ENCODE peak calls at places on chromosome 10, in eight cellular contexts. D, K, T, X, V, H, I and F are unnamed samples.

GRCh38 chr10:124149143-124149542 is 55.7 kb upstream of the CHST15 start:
- DNase-seq in D (no peak), K (no peak), T (no peak), X (no peak), V (no peak), H (no peak), I (no peak), F (no peak)

GRCh38 chr10:69037489-69037888 is 48.9 kb downstream of the KIFBP start:
- DNase-seq in D (no peak), K (no peak), T (no peak), X (no peak), V (no peak), H (no peak), I (no peak), F (no peak)

GRCh38 chr10:107103174-107104025 is 61.1 kb downstream of the SORCS1 start:
- DNase-seq in D (no peak), K (no peak), T (no peak), X (no peak), V (peak; percentile 73), H (no peak), I (no peak), F (no peak)

GRCh38 chr10:129626309-129626708 is 159.3 kb downstream of the MGMT start:
- DNase-seq in D (no peak), K (no peak), T (no peak), X (no peak), V (no peak), H (no peak), I (no peak), F (no peak)

GRCh38 chr10:108783897-108784296 is 1139.4 kb downstream of the XPNPEP1 start:
- DNase-seq in D (peak; percentile 27), K (no peak), T (peak; percentile 19), X (peak; percentile 0), V (no peak), H (peak; percentile 5), I (no peak), F (no peak)

GRCh38 chr10:19498348-19499290 is 317.6 kb upstream of the PLXDC2 start:
- DNase-seq in D (no peak), K (no peak), T (no peak), X (no peak), V (no peak), H (no peak), I (no peak), F (no peak)

GRCh38 chr10:132580157-132580556 is 42.6 kb downstream of the INPP5A start:
- DNase-seq in D (no peak), K (no peak), T (no peak), X (no peak), V (no peak), H (no peak), I (no peak), F (no peak)

GRCh38 chr10:121310151-121310711 is 288.0 kb downstream of the FGFR2 start:
- DNase-seq in D (peak; percentile 61), K (no peak), T (no peak), X (no peak), V (no peak), H (peak; percentile 51), I (no peak), F (no peak)

GRCh38 chr10:132167976-132168375 is 18.8 kb upstream of the DPYSL4 start:
- DNase-seq in D (no peak), K (no peak), T (no peak), X (no peak), V (no peak), H (no peak), I (no peak), F (no peak)

GRCh38 chr10:73413108-73413527 is 740 bp downstream of the ANXA7 start:
- DNase-seq in D (peak; percentile 60), K (peak; percentile 47), T (no peak), X (no peak), V (no peak), H (no peak), I (peak; percentile 48), F (no peak)

GRCh38 chr10:19638173-19638872 is 177.9 kb upstream of the PLXDC2 start:
- DNase-seq in D (no peak), K (no peak), T (no peak), X (no peak), V (no peak), H (no peak), I (peak; percentile 26), F (no peak)

GRCh38 chr10:78966182-78966787 is 102.5 kb upstream of the ZMIZ1 start:
- DNase-seq in D (no peak), K (no peak), T (no peak), X (peak; percentile 6), V (no peak), H (no peak), I (no peak), F (no peak)